ENCODE peak calls at places on chromosomes 3 and 15, in six cellular contexts. I is T-cell, X is progenitor cell of endocrine pancreas, T is stromal cell of bone marrow, Q is AG08396, H is SIG-M5. L is an unnamed sample.

GRCh38 chr3:180802837-180803236 is 109.6 kb upstream of the FXR1 start:
- DNase-seq in X (no peak), Q (peak), T (peak), H (no peak), I (no peak), L (peak)

GRCh38 chr3:193962986-193963683 is 172.8 kb upstream of the HES1 start:
- DNase-seq in X (no peak), H (no peak), I (no peak), T (no peak), Q (no peak), L (no peak)

GRCh38 chr3:178291555-178291954 is 244.7 kb upstream of the KCNMB2 start:
- DNase-seq in I (no peak), X (no peak), T (no peak), H (no peak), Q (no peak), L (no peak)

GRCh38 chr3:119628390-119628789 is 30.7 kb downstream of the PLA1A start:
- DNase-seq in I (no peak), T (no peak), X (no peak), H (no peak), Q (no peak), L (no peak)

GRCh38 chr3:42516443-42516842 is 14.0 kb downstream of the VIPR1 start:
- DNase-seq in X (no peak), I (no peak), H (no peak), T (no peak), Q (no peak), L (no peak)

GRCh38 chr15:83285979-83286553 is 1.6 kb upstream of the BNC1 start:
- DNase-seq in T (peak), Q (peak), H (no peak), X (no peak), I (no peak), L (no peak)

GRCh38 chr3:164486150-164486549 is 592.1 kb downstream of the SI start:
- DNase-seq in H (no peak), I (no peak), Q (no peak), X (no peak), T (peak), L (no peak)

GRCh38 chr15:27956285-27956684 is 142.8 kb downstream of the OCA2 start:
- DNase-seq in Q (no peak), I (no peak), H (no peak), X (no peak), T (no peak), L (no peak)

GRCh38 chr15:89912674-89913396 is at the start of gene ARPIN:
- DNase-seq in X (peak), T (no peak), Q (peak), I (no peak), H (no peak), L (no peak)

GRCh38 chr15:80433836-80434235 is 29.7 kb downstream of the ARNT2 start:
- DNase-seq in I (no peak), X (no peak), H (no peak), T (no peak), Q (no peak), L (no peak)

GRCh38 chr3:197362086-197362485 is 63.7 kb upstream of the DLG1 start:
- DNase-seq in H (no peak), I (no peak), X (no peak), T (no peak), Q (no peak), L (no peak)

GRCh38 chr3:147405552-147406254 is 640 bp downstream of the ZIC4 start:
- DNase-seq in H (no peak), T (no peak), I (no peak), X (no peak), Q (no peak), L (no peak)

GRCh38 chr15:97745481-97746071 is 214.9 kb upstream of the ARRDC4 start:
- DNase-seq in X (no peak), H (no peak), I (no peak), T (no peak), Q (no peak), L (no peak)

GRCh38 chr15:71116366-71116765 is 1.1 kb downstream of the THSD4 start:
- DNase-seq in Q (no peak), T (no peak), I (no peak), X (no peak), H (no peak), L (no peak)

GRCh38 chr3:123792473-123793201 is 91.5 kb downstream of the MYLK start:
- DNase-seq in T (no peak), I (no peak), H (no peak), X (no peak), Q (no peak), L (no peak)

GRCh38 chr15:99170476-99171065 is 65.7 kb downstream of the SYNM start:
- DNase-seq in T (no peak), Q (no peak), I (no peak), X (no peak), H (no peak), L (no peak)

GRCh38 chr15:89119489-89120478 is 31.5 kb downstream of the ABHD2 start:
- DNase-seq in X (no peak), Q (peak), H (no peak), T (peak), I (no peak), L (no peak)

GRCh38 chr3:12345584-12346494 is 57.0 kb downstream of the PPARG start:
- DNase-seq in X (no peak), H (no peak), Q (no peak), I (no peak), T (no peak), L (no peak)

GRCh38 chr3:43366466-43366865 is 80.1 kb downstream of the SNRK start:
- DNase-seq in X (no peak), I (no peak), Q (no peak), H (no peak), T (no peak), L (no peak)

GRCh38 chr3:42195879-42196330 is 70.1 kb downstream of the CCK start:
- DNase-seq in T (no peak), Q (no peak), I (no peak), X (no peak), H (no peak), L (no peak)

GRCh38 chr3:101853465-101853864 is 4.2 kb downstream of the NFKBIZ start:
- DNase-seq in I (no peak), T (no peak), H (no peak), X (no peak), Q (no peak), L (no peak)

GRCh38 chr3:122915300-122916055 is 112.1 kb downstream of the SEMA5B start:
- DNase-seq in Q (no peak), I (no peak), X (no peak), T (no peak), H (no peak), L (no peak)

GRCh38 chr3:181880339-181880738 is 168.6 kb downstream of the SOX2 start:
- DNase-seq in Q (no peak), T (no peak), I (no peak), H (no peak), X (no peak), L (no peak)

GRCh38 chr3:16174389-16174788 is at the start of gene GALNT15:
- DNase-seq in Q (peak), X (no peak), I (no peak), T (peak), H (no peak), L (no peak)

L was measured in HCT116.